ENCODE peak calls at places on chromosomes 7 and 10, in eight cellular contexts. H, T, R, P, D, M, U and L are unnamed samples.

GRCh38 chr7:40612298-40612697 is 477.5 kb downstream of the SUGCT start:
- DNase-seq in U (no peak), M (no peak), H (no peak), D (no peak), P (no peak), R (no peak), T (no peak), L (no peak)

GRCh38 chr7:1423266-1423811 is 35.9 kb downstream of the MICALL2 start:
- DNase-seq in H (no peak), D (no peak), T (no peak), R (no peak), U (no peak), P (peak; percentile 10), M (no peak), L (no peak)

GRCh38 chr7:90916319-90916718 is 320.2 kb downstream of the CDK14 start:
- DNase-seq in D (no peak), R (no peak), M (no peak), T (no peak), H (no peak), U (no peak), P (no peak), L (no peak)

GRCh38 chr10:63466168-63466935 is 575 bp upstream of the JMJD1C start:
- DNase-seq in U (peak; percentile 38), H (peak; percentile 72), D (peak; percentile 25), R (no peak), T (peak; percentile 80), M (peak; percentile 56), P (peak; percentile 61), L (peak; percentile 60)

GRCh38 chr7:92433019-92433418 is 14.3 kb upstream of the GATAD1 start:
- DNase-seq in T (no peak), D (no peak), H (no peak), R (no peak), U (no peak), P (no peak), M (no peak), L (no peak)

GRCh38 chr10:78605800-78606350 is 462.9 kb upstream of the ZMIZ1 start:
- DNase-seq in T (peak; percentile 0), U (no peak), D (no peak), M (no peak), R (no peak), P (peak; percentile 21), H (peak; percentile 51), L (no peak)

GRCh38 chr10:11232222-11232961 is 214.7 kb downstream of the CELF2 start:
- DNase-seq in T (no peak), U (no peak), P (no peak), D (no peak), M (no peak), R (no peak), H (no peak), L (no peak)

GRCh38 chr7:296546-296945 is 6.6 kb downstream of the FOXL3 start:
- DNase-seq in D (no peak), M (no peak), R (no peak), H (no peak), U (no peak), P (no peak), T (no peak), L (no peak)

GRCh38 chr10:70145666-70146488 is 623 bp downstream of the TYSND1 start:
- DNase-seq in R (peak; percentile 93), H (peak; percentile 73), P (peak; percentile 38), T (peak; percentile 80), D (peak; percentile 38), M (peak; percentile 38), U (peak; percentile 49), L (peak; percentile 70)

GRCh38 chr7:42126475-42127231 is 110.4 kb downstream of the GLI3 start:
- DNase-seq in D (no peak), R (no peak), H (no peak), P (no peak), U (no peak), M (no peak), T (no peak), L (no peak)

GRCh38 chr7:121204537-121204936 is 124.3 kb upstream of the WNT16 start:
- DNase-seq in T (no peak), R (no peak), U (peak; percentile 81), P (no peak), H (no peak), M (no peak), D (no peak), L (no peak)

GRCh38 chr7:96219382-96220130 is 102.3 kb downstream of the SLC25A13 start:
- DNase-seq in D (no peak), R (no peak), M (peak; percentile 9), H (peak; percentile 80), U (no peak), T (no peak), P (peak; percentile 72), L (no peak)

GRCh38 chr7:151406051-151406875 is 3.6 kb downstream of the WDR86 start:
- DNase-seq in H (no peak), T (no peak), M (no peak), U (no peak), R (no peak), D (no peak), P (no peak), L (no peak)

GRCh38 chr10:110735620-110736027 is 91.5 kb downstream of the RBM20 start:
- DNase-seq in U (no peak), T (no peak), D (no peak), H (no peak), M (no peak), P (peak; percentile 57), R (no peak), L (no peak)

GRCh38 chr7:93799750-93800357 is 90.7 kb downstream of the TFPI2 start:
- DNase-seq in H (peak; percentile 64), M (no peak), D (no peak), R (no peak), U (no peak), P (peak; percentile 28), T (peak; percentile 64), L (peak; percentile 33)

GRCh38 chr10:4755286-4756009 is 70.6 kb upstream of the AKR1E2 start:
- DNase-seq in T (no peak), D (no peak), P (peak; percentile 14), R (no peak), U (no peak), M (no peak), H (no peak), L (no peak)

GRCh38 chr10:110458583-110458920 is 39.2 kb upstream of the DUSP5 start:
- DNase-seq in U (no peak), T (no peak), H (no peak), M (no peak), R (no peak), P (no peak), D (no peak), L (peak; percentile 45)

GRCh38 chr10:32929634-32930033 is 28.4 kb downstream of the ITGB1 start:
- DNase-seq in T (no peak), P (peak; percentile 50), M (no peak), R (no peak), D (no peak), H (peak; percentile 52), U (no peak), L (no peak)

GRCh38 chr7:37031571-37032257 is 307.4 kb upstream of the AOAH start:
- DNase-seq in D (no peak), R (peak; percentile 29), P (peak; percentile 97), U (peak; percentile 93), T (no peak), M (peak; percentile 87), H (peak; percentile 99), L (no peak)

GRCh38 chr7:155122831-155123230 is 52.7 kb downstream of the HTR5A start:
- DNase-seq in H (no peak), P (no peak), M (no peak), U (no peak), R (no peak), T (no peak), D (peak; percentile 93), L (no peak)

GRCh38 chr7:52163311-52163710 is 846.7 kb upstream of the COBL start:
- DNase-seq in H (no peak), U (no peak), P (no peak), M (no peak), R (peak; percentile 11), T (no peak), D (no peak), L (no peak)

GRCh38 chr7:141551773-141552162 is 558 bp downstream of the AGK start:
- DNase-seq in H (no peak), R (no peak), U (no peak), T (no peak), P (no peak), M (no peak), D (no peak), L (no peak)

GRCh38 chr10:93199221-93199681 is 125.6 kb downstream of the CYP26A1 start:
- DNase-seq in M (peak; percentile 77), T (peak; percentile 43), D (no peak), P (peak; percentile 43), R (peak; percentile 74), U (peak; percentile 62), H (peak; percentile 46), L (no peak)

GRCh38 chr7:140161047-140161446 is 15.7 kb downstream of the KDM7A start:
- DNase-seq in P (no peak), M (no peak), T (no peak), R (no peak), D (no peak), U (no peak), H (no peak), L (no peak)

GRCh38 chr7:113768256-113768847 is 150.5 kb downstream of the PPP1R3A start:
- DNase-seq in R (no peak), M (no peak), T (no peak), H (peak; percentile 3), U (no peak), D (no peak), P (no peak), L (peak; percentile 63)

GRCh38 chr10:90407116-90407515 is 450.7 kb downstream of the HTR7 start:
- DNase-seq in P (peak; percentile 65), M (no peak), R (no peak), D (no peak), H (peak; percentile 76), U (no peak), T (no peak), L (no peak)

GRCh38 chr7:24721378-24722030 is 35.8 kb downstream of the GSDME start:
- DNase-seq in R (no peak), H (no peak), M (no peak), P (no peak), T (no peak), U (no peak), D (no peak), L (no peak)

GRCh38 chr7:80681272-80681885 is 42.9 kb downstream of the CD36 start:
- DNase-seq in H (peak; percentile 67), R (no peak), P (peak; percentile 28), D (peak; percentile 28), T (peak; percentile 64), U (peak; percentile 13), M (no peak), L (peak; percentile 32)

GRCh38 chr7:645606-646005 is 80.9 kb upstream of the DNAAF5 start:
- DNase-seq in H (no peak), T (no peak), R (no peak), U (no peak), M (no peak), P (no peak), D (no peak), L (no peak)

GRCh38 chr7:45217358-45217757 is 59.8 kb downstream of the RAMP3 start:
- DNase-seq in P (no peak), R (no peak), M (no peak), U (no peak), H (peak; percentile 15), D (no peak), T (no peak), L (no peak)

GRCh38 chr7:115352375-115352774 is 430.5 kb downstream of the MDFIC start:
- DNase-seq in H (peak; percentile 70), M (no peak), U (no peak), P (peak; percentile 82), D (no peak), R (no peak), T (no peak), L (no peak)

GRCh38 chr10:104576611-104577010 is 64.5 kb upstream of the SORCS3 start:
- DNase-seq in H (no peak), D (no peak), P (no peak), T (no peak), M (no peak), R (no peak), U (no peak), L (no peak)

GRCh38 chr10:103745264-103746247 is 109.8 kb downstream of the SH3PXD2A start:
- DNase-seq in P (no peak), H (peak; percentile 64), U (no peak), R (no peak), M (no peak), T (no peak), D (no peak), L (no peak)

GRCh38 chr7:75028299-75028698 is 45.3 kb downstream of the RCC1L start:
- DNase-seq in R (no peak), T (no peak), M (no peak), D (no peak), H (no peak), U (no peak), P (no peak), L (no peak)